ENCODE peak calls at places on chromosomes 16 and 17, in seven cellular contexts. S is COR-L47, Z is RKO, Q is SW480, C is neural crest cell, G is RPMI7951, I is small intestine. H is an unnamed sample.

GRCh38 chr17:27153005-27153404 is 140.9 kb upstream of the WSB1 start:
- DNase-seq in Q (no peak), Z (no peak), I (no peak), S (no peak), C (no peak), G (peak; percentile 6), H (no peak)

GRCh38 chr16:87202346-87202745 is 114.8 kb downstream of the C16orf95 start:
- DNase-seq in Q (no peak), C (no peak), S (no peak), Z (no peak), G (peak; percentile 85), I (no peak), H (no peak)

GRCh38 chr16:88804552-88805339 is 1.2 kb downstream of the CDT1 start:
- DNase-seq in S (peak; percentile 40), Q (peak; percentile 54), Z (peak; percentile 48), I (peak; percentile 57), G (no peak), C (no peak), H (peak; percentile 61)

GRCh38 chr17:50957600-50958575 is 91.7 kb upstream of the TOB1 start:
- DNase-seq in I (no peak), G (no peak), Z (no peak), S (no peak), Q (no peak), C (no peak), H (no peak)

GRCh38 chr17:78484300-78485159 is 92.7 kb downstream of the DNAH17 start:
- DNase-seq in G (peak; percentile 33), I (peak; percentile 41), Z (peak; percentile 57), Q (peak; percentile 76), C (peak; percentile 18), S (no peak), H (peak; percentile 19)

GRCh38 chr17:63629627-63630026 is 7.4 kb downstream of the MAP3K3 start:
- DNase-seq in S (no peak), Q (no peak), G (no peak), C (no peak), Z (no peak), I (no peak), H (no peak)

GRCh38 chr17:1399366-1399678 is 700 bp downstream of the YWHAE start:
- DNase-seq in G (no peak), I (no peak), Q (peak; percentile 39), C (no peak), S (no peak), Z (no peak), H (no peak)

GRCh38 chr17:45013021-45013997 is 38.1 kb downstream of the DCAKD start:
- DNase-seq in Z (no peak), S (peak; percentile 73), Q (no peak), C (no peak), G (no peak), I (no peak), H (no peak)

GRCh38 chr16:77949445-77949844 is 72.9 kb upstream of the CLEC3A start:
- DNase-seq in I (no peak), G (no peak), Z (no peak), C (no peak), S (no peak), Q (no peak), H (no peak)

GRCh38 chr16:25148568-25149215 is 37.1 kb downstream of the LCMT1 start:
- DNase-seq in S (no peak), Q (no peak), Z (no peak), C (no peak), G (no peak), I (no peak), H (no peak)

GRCh38 chr16:10787304-10787703 is 31.3 kb downstream of the TVP23A start:
- DNase-seq in Z (no peak), C (no peak), Q (no peak), G (peak; percentile 14), I (no peak), S (peak; percentile 16), H (no peak)

GRCh38 chr16:30474062-30474452 is 1.5 kb downstream of the ITGAL start:
- DNase-seq in I (no peak), G (no peak), C (no peak), Q (no peak), Z (no peak), S (no peak), H (no peak)

GRCh38 chr16:57231821-57232350 is 13.2 kb upstream of the ARL2BP start:
- DNase-seq in Z (no peak), S (no peak), I (no peak), G (no peak), Q (no peak), C (no peak), H (no peak)

GRCh38 chr16:81408409-81408950 is 36.1 kb upstream of the CMIP start:
- DNase-seq in S (no peak), G (no peak), Z (no peak), I (no peak), C (no peak), Q (no peak), H (no peak)

GRCh38 chr17:82228842-82229685 is at the start of gene SLC16A3:
- DNase-seq in S (no peak), C (no peak), G (peak; percentile 77), Q (peak; percentile 73), Z (peak; percentile 78), I (peak; percentile 63), H (peak; percentile 64)

GRCh38 chr17:350706-351435 is 1.7 kb downstream of the RPH3AL start:
- DNase-seq in S (no peak), I (peak; percentile 98), Z (no peak), Q (peak; percentile 80), C (no peak), G (peak; percentile 79), H (peak; percentile 80)

GRCh38 chr16:87195190-87195589 is 122.0 kb downstream of the C16orf95 start:
- DNase-seq in C (no peak), I (no peak), G (peak; percentile 81), Z (no peak), S (no peak), Q (no peak), H (no peak)

GRCh38 chr16:72877374-72878028 is 170.4 kb downstream of the ZFHX3 start:
- DNase-seq in Z (peak; percentile 26), I (peak; percentile 32), G (peak; percentile 97), Q (peak; percentile 93), S (no peak), C (no peak), H (peak; percentile 54)

H was measured in HT-29.